ENCODE peak calls at places on chromosomes 5 and 9, in eight cellular contexts. One of them, this sample, is unnamed.

GRCh38 chr5:81850494-81850893 is 99.6 kb upstream of the SSBP2 start:
- DNase-seq in NCI-H1436 treated with DMSO at 0.1 percent for 48 hours: no peak
- DNase-seq in body of pancreas: no peak
- DNase-seq in stimulated activated CD8-positive, alpha-beta memory T cell treated with anti-CD3 and anti-CD28 coated beads, Interleukin-15, amount 100 ng/mL, for 48 hours: no peak
- DNase-seq in AG09319: no peak
- DNase-seq in HCT116: no peak
- DNase-seq in T follicular helper cell: no peak
- DNase-seq in NCI-H1105 treated with DMSO at 0.1 percent for 48 hours: no peak
- DNase-seq in this sample: no peak

GRCh38 chr5:91420879-91421278 is 37.8 kb upstream of the ARRDC3 start:
- DNase-seq in NCI-H1436 treated with DMSO at 0.1 percent for 48 hours: no peak
- DNase-seq in body of pancreas: no peak
- DNase-seq in stimulated activated CD8-positive, alpha-beta memory T cell treated with anti-CD3 and anti-CD28 coated beads, Interleukin-15, amount 100 ng/mL, for 48 hours: no peak
- DNase-seq in AG09319: no peak
- DNase-seq in HCT116: no peak
- DNase-seq in T follicular helper cell: no peak
- DNase-seq in NCI-H1105 treated with DMSO at 0.1 percent for 48 hours: no peak
- DNase-seq in this sample: no peak

GRCh38 chr9:119961774-119962408 is 592.7 kb upstream of the BRINP1 start:
- DNase-seq in NCI-H1436 treated with DMSO at 0.1 percent for 48 hours: no peak
- DNase-seq in body of pancreas: peak
- DNase-seq in stimulated activated CD8-positive, alpha-beta memory T cell treated with anti-CD3 and anti-CD28 coated beads, Interleukin-15, amount 100 ng/mL, for 48 hours: no peak
- DNase-seq in AG09319: no peak
- DNase-seq in HCT116: peak
- DNase-seq in T follicular helper cell: no peak
- DNase-seq in NCI-H1105 treated with DMSO at 0.1 percent for 48 hours: no peak
- DNase-seq in this sample: no peak

GRCh38 chr5:103041071-103041676 is 78.8 kb downstream of the GIN1 start:
- DNase-seq in NCI-H1436 treated with DMSO at 0.1 percent for 48 hours: no peak
- DNase-seq in body of pancreas: no peak
- DNase-seq in stimulated activated CD8-positive, alpha-beta memory T cell treated with anti-CD3 and anti-CD28 coated beads, Interleukin-15, amount 100 ng/mL, for 48 hours: no peak
- DNase-seq in AG09319: peak
- DNase-seq in HCT116: peak
- DNase-seq in T follicular helper cell: no peak
- DNase-seq in NCI-H1105 treated with DMSO at 0.1 percent for 48 hours: peak
- DNase-seq in this sample: peak

GRCh38 chr5:154740957-154741356 is 14.2 kb upstream of the LARP1 start:
- DNase-seq in NCI-H1436 treated with DMSO at 0.1 percent for 48 hours: no peak
- DNase-seq in body of pancreas: no peak
- DNase-seq in stimulated activated CD8-positive, alpha-beta memory T cell treated with anti-CD3 and anti-CD28 coated beads, Interleukin-15, amount 100 ng/mL, for 48 hours: no peak
- DNase-seq in AG09319: no peak
- DNase-seq in HCT116: no peak
- DNase-seq in T follicular helper cell: no peak
- DNase-seq in NCI-H1105 treated with DMSO at 0.1 percent for 48 hours: no peak
- DNase-seq in this sample: no peak

GRCh38 chr9:136510561-136510960 is 27.7 kb upstream of the SEC16A start:
- DNase-seq in NCI-H1436 treated with DMSO at 0.1 percent for 48 hours: no peak
- DNase-seq in body of pancreas: no peak
- DNase-seq in stimulated activated CD8-positive, alpha-beta memory T cell treated with anti-CD3 and anti-CD28 coated beads, Interleukin-15, amount 100 ng/mL, for 48 hours: no peak
- DNase-seq in AG09319: no peak
- DNase-seq in HCT116: no peak
- DNase-seq in T follicular helper cell: no peak
- DNase-seq in NCI-H1105 treated with DMSO at 0.1 percent for 48 hours: no peak
- DNase-seq in this sample: no peak

GRCh38 chr9:133786936-133787748 is 49.0 kb upstream of the SARDH start:
- DNase-seq in NCI-H1436 treated with DMSO at 0.1 percent for 48 hours: no peak
- DNase-seq in body of pancreas: no peak
- DNase-seq in stimulated activated CD8-positive, alpha-beta memory T cell treated with anti-CD3 and anti-CD28 coated beads, Interleukin-15, amount 100 ng/mL, for 48 hours: no peak
- DNase-seq in AG09319: no peak
- DNase-seq in HCT116: no peak
- DNase-seq in T follicular helper cell: no peak
- DNase-seq in NCI-H1105 treated with DMSO at 0.1 percent for 48 hours: no peak
- DNase-seq in this sample: no peak

GRCh38 chr9:124482431-124483031 is 24.7 kb downstream of the NR5A1 start:
- DNase-seq in NCI-H1436 treated with DMSO at 0.1 percent for 48 hours: no peak
- DNase-seq in body of pancreas: no peak
- DNase-seq in stimulated activated CD8-positive, alpha-beta memory T cell treated with anti-CD3 and anti-CD28 coated beads, Interleukin-15, amount 100 ng/mL, for 48 hours: no peak
- DNase-seq in AG09319: no peak
- DNase-seq in HCT116: no peak
- DNase-seq in T follicular helper cell: no peak
- DNase-seq in NCI-H1105 treated with DMSO at 0.1 percent for 48 hours: no peak
- DNase-seq in this sample: no peak

GRCh38 chr5:163456840-163457239 is 3.1 kb downstream of the NUDCD2 start:
- DNase-seq in NCI-H1436 treated with DMSO at 0.1 percent for 48 hours: no peak
- DNase-seq in body of pancreas: no peak
- DNase-seq in stimulated activated CD8-positive, alpha-beta memory T cell treated with anti-CD3 and anti-CD28 coated beads, Interleukin-15, amount 100 ng/mL, for 48 hours: no peak
- DNase-seq in AG09319: no peak
- DNase-seq in HCT116: no peak
- DNase-seq in T follicular helper cell: no peak
- DNase-seq in NCI-H1105 treated with DMSO at 0.1 percent for 48 hours: no peak
- DNase-seq in this sample: no peak

GRCh38 chr9:131853434-131853833 is 113.6 kb upstream of the RAPGEF1 start:
- DNase-seq in NCI-H1436 treated with DMSO at 0.1 percent for 48 hours: no peak
- DNase-seq in body of pancreas: no peak
- DNase-seq in stimulated activated CD8-positive, alpha-beta memory T cell treated with anti-CD3 and anti-CD28 coated beads, Interleukin-15, amount 100 ng/mL, for 48 hours: no peak
- DNase-seq in AG09319: no peak
- DNase-seq in HCT116: no peak
- DNase-seq in T follicular helper cell: no peak
- DNase-seq in NCI-H1105 treated with DMSO at 0.1 percent for 48 hours: no peak
- DNase-seq in this sample: no peak

GRCh38 chr5:114957384-114957783 is 212.3 kb downstream of the TRIM36 start:
- DNase-seq in NCI-H1436 treated with DMSO at 0.1 percent for 48 hours: no peak
- DNase-seq in body of pancreas: no peak
- DNase-seq in stimulated activated CD8-positive, alpha-beta memory T cell treated with anti-CD3 and anti-CD28 coated beads, Interleukin-15, amount 100 ng/mL, for 48 hours: no peak
- DNase-seq in AG09319: no peak
- DNase-seq in HCT116: no peak
- DNase-seq in T follicular helper cell: no peak
- DNase-seq in NCI-H1105 treated with DMSO at 0.1 percent for 48 hours: no peak
- DNase-seq in this sample: no peak

GRCh38 chr9:136675477-136676296 is 11.6 kb downstream of the AGPAT2 start:
- DNase-seq in NCI-H1436 treated with DMSO at 0.1 percent for 48 hours: no peak
- DNase-seq in body of pancreas: peak
- DNase-seq in stimulated activated CD8-positive, alpha-beta memory T cell treated with anti-CD3 and anti-CD28 coated beads, Interleukin-15, amount 100 ng/mL, for 48 hours: no peak
- DNase-seq in AG09319: no peak
- DNase-seq in HCT116: no peak
- DNase-seq in T follicular helper cell: no peak
- DNase-seq in NCI-H1105 treated with DMSO at 0.1 percent for 48 hours: no peak
- DNase-seq in this sample: no peak

GRCh38 chr5:7608772-7609171 is 212.8 kb downstream of the ADCY2 start:
- DNase-seq in NCI-H1436 treated with DMSO at 0.1 percent for 48 hours: no peak
- DNase-seq in body of pancreas: no peak
- DNase-seq in stimulated activated CD8-positive, alpha-beta memory T cell treated with anti-CD3 and anti-CD28 coated beads, Interleukin-15, amount 100 ng/mL, for 48 hours: no peak
- DNase-seq in AG09319: no peak
- DNase-seq in HCT116: no peak
- DNase-seq in T follicular helper cell: no peak
- DNase-seq in NCI-H1105 treated with DMSO at 0.1 percent for 48 hours: no peak
- DNase-seq in this sample: no peak

GRCh38 chr5:73233461-73234151 is 60.6 kb downstream of the TMEM174 start:
- DNase-seq in NCI-H1436 treated with DMSO at 0.1 percent for 48 hours: no peak
- DNase-seq in body of pancreas: peak
- DNase-seq in stimulated activated CD8-positive, alpha-beta memory T cell treated with anti-CD3 and anti-CD28 coated beads, Interleukin-15, amount 100 ng/mL, for 48 hours: no peak
- DNase-seq in AG09319: no peak
- DNase-seq in HCT116: no peak
- DNase-seq in T follicular helper cell: no peak
- DNase-seq in NCI-H1105 treated with DMSO at 0.1 percent for 48 hours: no peak
- DNase-seq in this sample: no peak

GRCh38 chr9:94135222-94135621 is 51.0 kb downstream of the PTPDC1 start:
- DNase-seq in NCI-H1436 treated with DMSO at 0.1 percent for 48 hours: no peak
- DNase-seq in body of pancreas: peak
- DNase-seq in stimulated activated CD8-positive, alpha-beta memory T cell treated with anti-CD3 and anti-CD28 coated beads, Interleukin-15, amount 100 ng/mL, for 48 hours: no peak
- DNase-seq in AG09319: peak
- DNase-seq in HCT116: no peak
- DNase-seq in T follicular helper cell: no peak
- DNase-seq in NCI-H1105 treated with DMSO at 0.1 percent for 48 hours: no peak
- DNase-seq in this sample: no peak

GRCh38 chr5:74206571-74207550 is 433.7 kb downstream of the ENC1 start:
- DNase-seq in NCI-H1436 treated with DMSO at 0.1 percent for 48 hours: peak
- DNase-seq in body of pancreas: peak
- DNase-seq in stimulated activated CD8-positive, alpha-beta memory T cell treated with anti-CD3 and anti-CD28 coated beads, Interleukin-15, amount 100 ng/mL, for 48 hours: no peak
- DNase-seq in AG09319: no peak
- DNase-seq in HCT116: no peak
- DNase-seq in T follicular helper cell: no peak
- DNase-seq in NCI-H1105 treated with DMSO at 0.1 percent for 48 hours: peak
- DNase-seq in this sample: peak